ENCODE peak calls at places on chromosomes 1 and 21, in four cellular contexts. Z is HepG2, O is A549, Y is ovary. F is an unnamed sample. For H3K9me3, the result is how much of the 10 kb centered on the place peaks cover.

GRCh38 chr1:228901936-228902681 is 166.8 kb downstream of the RHOU start:
- DNase-seq in Z (no peak), Y (no peak), O (no peak), F (no peak)

GRCh38 chr21:32674731-32675130 is 53.1 kb downstream of the SYNJ1 start:
- DNase-seq in O (no peak), Z (no peak), Y (no peak), F (no peak)

GRCh38 chr1:75836528-75836927 is 39.8 kb downstream of the MSH4 start:
- DNase-seq in Y (no peak), Z (no peak), O (no peak), F (no peak)

GRCh38 chr1:10613861-10614260 is 139.1 kb downstream of the PEX14 start:
- DNase-seq in Y (no peak), O (no peak), Z (no peak), F (no peak)

GRCh38 chr21:38958940-38959685 is 153.4 kb downstream of the ETS2 start:
- DNase-seq in Z (peak), Y (no peak), O (no peak), F (peak)

GRCh38 chr1:150578278-150579109 is 916 bp downstream of the MCL1 start:
- DNase-seq in Z (peak), O (no peak), Y (no peak), F (no peak)

GRCh38 chr1:63674238-63674864 is 81.1 kb downstream of the PGM1 start:
- DNase-seq in Y (peak), Z (peak), O (peak), F (peak)

GRCh38 chr1:196317535-196318522 is 290.4 kb downstream of the KCNT2 start:
- DNase-seq in O (peak), Z (peak), Y (peak), F (no peak)

GRCh38 chr1:6348511-6349191 is 44.9 kb downstream of the ACOT7 start:
- DNase-seq in O (no peak), Z (no peak), Y (no peak), F (no peak)

GRCh38 chr1:204320413-204320812 is 39.3 kb downstream of the PLEKHA6 start:
- DNase-seq in Y (no peak), O (no peak), Z (no peak), F (no peak)

GRCh38 chr1:196128835-196129234 is 479.4 kb downstream of the KCNT2 start:
- DNase-seq in Z (no peak), O (no peak), Y (no peak), F (no peak)

GRCh38 chr1:50426108-50426700 is 3.0 kb upstream of the DMRTA2 start:
- DNase-seq in O (no peak), Z (no peak), Y (no peak), F (no peak)

DNA sequence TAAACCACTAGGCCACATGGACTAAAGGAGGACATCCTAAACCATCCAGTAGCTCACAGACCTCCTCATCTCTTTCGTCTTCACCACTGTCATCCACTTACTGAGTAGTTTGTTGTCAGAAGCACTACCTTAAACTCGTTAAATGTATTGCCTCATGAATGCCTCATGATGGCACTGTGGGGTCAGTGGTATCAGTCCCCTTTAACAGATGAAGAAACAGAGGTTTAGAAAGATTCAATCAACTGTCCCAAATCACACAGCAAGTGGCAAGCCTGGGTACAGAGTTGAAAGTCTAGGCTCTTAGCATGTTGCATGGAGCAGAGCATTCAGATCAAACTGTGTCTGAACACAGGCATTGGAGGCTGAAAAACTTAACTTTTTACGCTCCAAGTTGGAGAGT is 183.6 kb upstream of the KIAA0040 start:
- DNase-seq in Y (no peak), Z (peak), O (peak), F (no peak)
- TF ChIP-seq CTCF in Y (no peak), Z (peak), O (peak), F (no peak)

GRCh38 chr1:154629160-154630073 is 21.4 kb upstream of the ADAR start:
- DNase-seq in O (no peak), Y (no peak), Z (no peak), F (no peak)
- TF ChIP-seq EP300 in O (no peak), Y (no peak), Z (no peak), F (no peak)

DNA sequence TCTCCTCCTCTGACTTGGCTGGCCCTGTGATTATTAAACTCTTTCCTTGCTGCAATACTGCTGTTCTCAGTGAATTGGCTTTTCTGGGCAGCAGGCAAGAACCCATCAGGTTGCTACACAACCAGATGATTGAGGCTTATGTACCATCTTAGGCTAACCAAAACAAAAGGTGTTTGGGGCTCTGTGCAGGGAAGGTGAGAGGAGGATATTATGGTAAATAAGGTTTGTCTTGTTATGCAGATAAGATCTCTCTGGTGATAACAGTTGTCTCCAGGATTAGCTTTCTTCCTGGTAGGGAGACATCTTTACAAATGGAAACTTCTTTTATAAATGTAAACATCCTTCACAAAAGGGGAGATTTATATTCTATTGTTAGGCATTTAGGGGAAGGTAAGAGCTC is 44.5 kb upstream of the GORAB start:
- DNase-seq in O (no peak), Z (no peak), Y (no peak), F (no peak)
- H3K9me3 ChIP-seq in O (under half), Z (under half), Y (under half), F (under half)

GRCh38 chr1:40770296-40771070 is 13.1 kb upstream of the KCNQ4 start:
- DNase-seq in Y (no peak), Z (no peak), O (no peak), F (no peak)

GRCh38 chr1:40766560-40766959 is 17.0 kb upstream of the KCNQ4 start:
- DNase-seq in Z (no peak), O (no peak), Y (no peak), F (no peak)

GRCh38 chr1:40768146-40768990 is 15.2 kb upstream of the KCNQ4 start:
- DNase-seq in Y (no peak), O (no peak), Z (no peak), F (no peak)

GRCh38 chr1:40772146-40772770 is 11.3 kb upstream of the KCNQ4 start:
- DNase-seq in O (no peak), Z (no peak), Y (no peak), F (no peak)

DNA sequence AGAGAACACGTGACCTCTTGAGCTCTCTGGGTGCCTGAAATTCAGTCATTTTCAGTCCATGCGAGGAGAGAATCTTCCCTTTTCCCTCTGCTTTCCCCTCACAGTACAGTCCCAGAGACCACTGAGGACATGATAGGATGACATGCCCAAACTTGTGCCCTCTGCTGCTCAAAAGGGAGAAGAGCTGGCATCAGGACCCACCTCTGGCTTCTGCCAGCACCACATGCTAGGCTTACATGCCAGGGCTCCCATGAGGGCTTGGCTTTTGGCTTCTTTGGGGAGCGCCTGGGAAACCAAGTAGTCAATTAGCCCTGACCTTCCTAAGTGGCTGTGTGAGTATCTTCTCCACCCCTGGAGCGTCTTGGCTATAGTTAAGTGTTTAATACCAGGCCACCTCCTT is 13.8 kb upstream of the KCNQ4 start:
- DNase-seq in Z (no peak), Y (no peak), O (no peak), F (no peak)
- TF ChIP-seq CTCF in Z (no peak), Y (no peak), O (peak), F (no peak)

DNA sequence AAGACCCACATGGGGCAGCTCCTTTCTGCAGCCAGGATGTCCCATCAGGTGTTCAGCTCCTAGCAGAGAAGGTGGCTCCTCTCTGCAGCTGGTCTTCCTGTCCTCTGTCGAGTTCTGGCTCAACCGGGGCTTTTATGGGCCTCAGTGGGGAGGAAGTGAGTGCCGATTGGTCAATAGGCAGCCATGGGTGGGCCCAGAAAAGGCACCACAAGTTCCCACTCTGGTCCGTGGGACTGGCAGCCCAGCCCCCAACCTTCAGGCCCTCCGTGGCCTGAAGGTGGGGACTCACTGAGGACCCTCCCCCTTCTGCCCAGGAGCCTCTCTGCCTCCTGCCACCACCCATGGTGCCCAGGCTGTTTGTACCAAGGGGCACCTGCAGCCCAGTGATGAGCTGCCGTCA is 161.7 kb upstream of the DUSP10 start:
- DNase-seq in Z (no peak), Y (no peak), O (no peak), F (no peak)
- TF ChIP-seq EP300 in Z (no peak), Y (no peak), O (no peak), F (no peak)

GRCh38 chr1:4467241-4467640 is 187.2 kb upstream of the AJAP1 start:
- DNase-seq in Z (no peak), Y (no peak), O (no peak), F (no peak)
- H3K9me3 ChIP-seq in Z (under half), Y (under half), O (under half), F (under half)

F was measured in tibial nerve.